ENCODE peak calls at places on chromosome 18, in six cellular contexts. One of them, this sample, is unnamed.

GRCh38 chr18:71797554-71797953 is 746.6 kb downstream of the CBLN2 start:
- DNase-seq in spleen: no peak
- DNase-seq in astrocyte of the cerebellum: peak
- DNase-seq in lung: no peak
- DNase-seq in GM12865: no peak
- DNase-seq in AG10803: no peak
- DNase-seq in this sample: no peak

GRCh38 chr18:37138456-37138855 is 309.5 kb downstream of the KIAA1328 start:
- DNase-seq in GM12865: no peak
- DNase-seq in astrocyte of the cerebellum: no peak
- DNase-seq in lung: no peak
- DNase-seq in spleen: no peak
- DNase-seq in AG10803: no peak
- DNase-seq in this sample: no peak

GRCh38 chr18:5237083-5237722 is 40.1 kb upstream of the AKAIN1 start:
- DNase-seq in lung: no peak
- DNase-seq in spleen: peak
- DNase-seq in GM12865: peak
- DNase-seq in AG10803: peak
- DNase-seq in astrocyte of the cerebellum: no peak
- DNase-seq in this sample: peak

GRCh38 chr18:71370095-71370494 is 1081.2 kb downstream of the SOCS6 start:
- DNase-seq in astrocyte of the cerebellum: no peak
- DNase-seq in lung: no peak
- DNase-seq in GM12865: no peak
- DNase-seq in spleen: no peak
- DNase-seq in AG10803: no peak
- DNase-seq in this sample: no peak

GRCh38 chr18:3758531-3758930 is 308.6 kb downstream of the TGIF1 start:
- DNase-seq in GM12865: no peak
- DNase-seq in lung: no peak
- DNase-seq in spleen: no peak
- DNase-seq in astrocyte of the cerebellum: peak
- DNase-seq in AG10803: peak
- DNase-seq in this sample: peak

GRCh38 chr18:73690222-73690621 is 457.4 kb downstream of the FBXO15 start:
- DNase-seq in spleen: no peak
- DNase-seq in GM12865: no peak
- DNase-seq in lung: no peak
- DNase-seq in AG10803: no peak
- DNase-seq in astrocyte of the cerebellum: no peak
- DNase-seq in this sample: no peak

GRCh38 chr18:70384181-70384790 is 95.4 kb downstream of the SOCS6 start:
- DNase-seq in GM12865: no peak
- DNase-seq in lung: no peak
- DNase-seq in astrocyte of the cerebellum: peak
- DNase-seq in spleen: no peak
- DNase-seq in AG10803: peak
- DNase-seq in this sample: peak

GRCh38 chr18:22211660-22212059 is 42.3 kb downstream of the GATA6 start:
- DNase-seq in lung: no peak
- DNase-seq in AG10803: no peak
- DNase-seq in astrocyte of the cerebellum: no peak
- DNase-seq in spleen: no peak
- DNase-seq in GM12865: no peak
- DNase-seq in this sample: peak

GRCh38 chr18:58556333-58557012 is 72.4 kb downstream of the ALPK2 start:
- DNase-seq in astrocyte of the cerebellum: no peak
- DNase-seq in lung: no peak
- DNase-seq in AG10803: no peak
- DNase-seq in spleen: no peak
- DNase-seq in GM12865: peak
- DNase-seq in this sample: no peak
- H3K4me3 ChIP-seq in astrocyte of the cerebellum: no peak
- H3K4me3 ChIP-seq in lung: no peak
- H3K4me3 ChIP-seq in AG10803: no peak
- H3K4me3 ChIP-seq in spleen: peak
- H3K4me3 ChIP-seq in GM12865: peak
- H3K4me3 ChIP-seq in this sample: no peak

GRCh38 chr18:8703781-8704301 is 1.5 kb upstream of the MTCL1 start:
- DNase-seq in GM12865: no peak
- DNase-seq in spleen: peak
- DNase-seq in AG10803: no peak
- DNase-seq in astrocyte of the cerebellum: no peak
- DNase-seq in lung: no peak
- DNase-seq in this sample: no peak

GRCh38 chr18:8703181-8703638 is 2.1 kb upstream of the MTCL1 start:
- DNase-seq in spleen: no peak
- DNase-seq in GM12865: no peak
- DNase-seq in lung: no peak
- DNase-seq in astrocyte of the cerebellum: no peak
- DNase-seq in AG10803: no peak
- DNase-seq in this sample: peak

GRCh38 chr18:8705280-8705940 is at the start of gene MTCL1:
- DNase-seq in GM12865: peak
- DNase-seq in astrocyte of the cerebellum: no peak
- DNase-seq in AG10803: peak
- DNase-seq in spleen: peak
- DNase-seq in lung: peak
- DNase-seq in this sample: peak

GRCh38 chr18:8705941-8706544 is 687 bp downstream of the MTCL1 start:
- DNase-seq in spleen: peak
- DNase-seq in astrocyte of the cerebellum: no peak
- DNase-seq in lung: no peak
- DNase-seq in AG10803: no peak
- DNase-seq in GM12865: no peak
- DNase-seq in this sample: no peak

GRCh38 chr18:8704361-8705279 is 736 bp upstream of the MTCL1 start:
- DNase-seq in AG10803: peak
- DNase-seq in spleen: peak
- DNase-seq in GM12865: peak
- DNase-seq in lung: peak
- DNase-seq in astrocyte of the cerebellum: no peak
- DNase-seq in this sample: peak
- TF ChIP-seq CTCF in AG10803: no peak
- TF ChIP-seq CTCF in spleen: no peak
- TF ChIP-seq CTCF in GM12865: no peak
- TF ChIP-seq CTCF in lung: no peak
- TF ChIP-seq CTCF in astrocyte of the cerebellum: no peak
- TF ChIP-seq CTCF in this sample: peak

GRCh38 chr18:79784965-79785770 is 12.6 kb upstream of the KCNG2 start:
- DNase-seq in GM12865: no peak
- DNase-seq in AG10803: peak
- DNase-seq in spleen: peak
- DNase-seq in astrocyte of the cerebellum: no peak
- DNase-seq in lung: no peak
- DNase-seq in this sample: peak
- H3K4me3 ChIP-seq in GM12865: no peak
- H3K4me3 ChIP-seq in AG10803: no peak
- H3K4me3 ChIP-seq in spleen: no peak
- H3K4me3 ChIP-seq in astrocyte of the cerebellum: no peak
- H3K4me3 ChIP-seq in lung: no peak
- H3K4me3 ChIP-seq in this sample: no peak

GRCh38 chr18:51107082-51107481 is 77.1 kb downstream of the SMAD4 start:
- DNase-seq in astrocyte of the cerebellum: no peak
- DNase-seq in AG10803: no peak
- DNase-seq in GM12865: peak
- DNase-seq in lung: no peak
- DNase-seq in spleen: no peak
- DNase-seq in this sample: no peak
- TF ChIP-seq CTCF in astrocyte of the cerebellum: no peak
- TF ChIP-seq CTCF in AG10803: no peak
- TF ChIP-seq CTCF in GM12865: no peak
- TF ChIP-seq CTCF in lung: no peak
- TF ChIP-seq CTCF in spleen: no peak
- TF ChIP-seq CTCF in this sample: no peak

This sample was measured in fibroblast of the aortic adventitia.